ENCODE peak calls at places on chromosomes 4 and X, in five cellular contexts. B is A549, K is K562, U is GM12878, T is SK-N-SH. A is an unnamed sample.

GRCh38 chrX:46465203-46465602 is 80.0 kb downstream of the ZNF674 start:
- DNase-seq in K (no peak), T (no peak), B (no peak), U (no peak), A (no peak)

GRCh38 chr4:98026362-98026761 is 116.9 kb downstream of the STPG2 start:
- DNase-seq in B (no peak), T (no peak), K (no peak), U (no peak), A (no peak)

GRCh38 chr4:166700592-166700991 is 533.7 kb downstream of the SPOCK3 start:
- DNase-seq in U (no peak), T (no peak), B (no peak), K (no peak), A (no peak)

GRCh38 chrX:43605351-43605750 is 50.7 kb upstream of the MAOA start:
- DNase-seq in B (no peak), T (no peak), U (no peak), K (no peak), A (no peak)

GRCh38 chr4:117400039-117400835 is 314.9 kb upstream of the TRAM1L1 start:
- DNase-seq in B (no peak), K (no peak), T (no peak), U (no peak), A (peak; percentile 77)

GRCh38 chr4:11487876-11488545 is 59.3 kb upstream of the HS3ST1 start:
- DNase-seq in T (no peak), B (no peak), U (no peak), K (no peak), A (no peak)

GRCh38 chr4:156329779-156330178 is 376.1 kb upstream of the CTSO start:
- DNase-seq in B (no peak), U (no peak), K (no peak), T (no peak), A (peak; percentile 24)

GRCh38 chr4:42167709-42168108 is 15.3 kb upstream of the BEND4 start:
- DNase-seq in U (peak; percentile 75), K (no peak), T (no peak), B (no peak), A (no peak)

GRCh38 chr4:85808104-85808503 is 333.2 kb downstream of the ARHGAP24 start:
- DNase-seq in B (no peak), U (no peak), T (no peak), K (no peak), A (no peak)

GRCh38 chr4:156515295-156515694 is 456.3 kb downstream of the PDGFC start:
- DNase-seq in U (no peak), B (no peak), T (no peak), K (no peak), A (peak; percentile 19)

GRCh38 chrX:55710701-55711100 is 6.8 kb upstream of the RRAGB start:
- DNase-seq in U (no peak), B (no peak), T (no peak), K (no peak), A (no peak)

GRCh38 chr4:108107729-108108382 is 60.9 kb downstream of the LEF1 start:
- DNase-seq in U (no peak), B (no peak), T (no peak), K (peak; percentile 25), A (no peak)

GRCh38 chr4:54317690-54318089 is 88.6 kb downstream of the PDGFRA start:
- DNase-seq in T (no peak), U (no peak), B (no peak), K (no peak), A (no peak)

GRCh38 chr4:31538877-31539276 is 818.7 kb downstream of the PCDH7 start:
- DNase-seq in B (no peak), T (no peak), K (no peak), U (no peak), A (no peak)

GRCh38 chr4:111506706-111507105 is 638.5 kb upstream of the FAM241A start:
- DNase-seq in U (no peak), K (no peak), B (no peak), T (no peak), A (peak; percentile 84)

GRCh38 chr4:124762956-124763355 is 50.4 kb upstream of the ANKRD50 start:
- DNase-seq in T (no peak), K (no peak), U (no peak), B (no peak), A (no peak)

GRCh38 chr4:123418486-123418931 is 21.9 kb downstream of the SPRY1 start:
- DNase-seq in B (no peak), K (no peak), U (no peak), T (no peak), A (peak; percentile 92)

GRCh38 chr4:81375745-81376144 is 96.0 kb downstream of the RASGEF1B start:
- DNase-seq in B (no peak), U (no peak), T (no peak), K (no peak), A (no peak)

GRCh38 chr4:23877758-23878229 is 12.1 kb downstream of the PPARGC1A start:
- DNase-seq in T (no peak), U (no peak), K (no peak), B (no peak), A (peak; percentile 84)

GRCh38 chr4:113979157-113979972 is at the start of gene ARSJ:
- DNase-seq in U (no peak), K (no peak), B (peak; percentile 42), T (peak; percentile 76), A (peak; percentile 88)

GRCh38 chr4:79241846-79242245 is 84.0 kb downstream of the NAA11 start:
- DNase-seq in T (no peak), B (no peak), U (no peak), K (no peak), A (peak; percentile 49)

GRCh38 chrX:76922100-76922499 is 494.6 kb downstream of the MAGEE1 start:
- DNase-seq in T (no peak), K (no peak), U (no peak), B (no peak), A (no peak)

GRCh38 chr4:163548481-163549243 is 54.2 kb downstream of the TMA16 start:
- DNase-seq in K (peak; percentile 13), T (peak; percentile 52), U (no peak), B (peak; percentile 32), A (peak; percentile 69)

GRCh38 chrX:14032383-14032782 is 2.7 kb upstream of the GEMIN8 start:
- DNase-seq in U (no peak), K (peak; percentile 13), T (peak; percentile 55), B (peak; percentile 23), A (peak; percentile 61)

GRCh38 chr4:84497220-84497834 is 1.8 kb downstream of the NKX6-1 start:
- DNase-seq in B (no peak), T (peak; percentile 46), U (no peak), K (no peak), A (peak; percentile 2)

GRCh38 chrX:134241960-134242619 is 5.1 kb downstream of the CCDC160 start:
- DNase-seq in U (no peak), T (no peak), B (no peak), K (no peak), A (no peak)

GRCh38 chrX:134239016-134239415 is 2.0 kb downstream of the CCDC160 start:
- DNase-seq in K (no peak), U (no peak), T (no peak), B (no peak), A (no peak)

GRCh38 chrX:134237363-134237702 is 351 bp downstream of the CCDC160 start:
- DNase-seq in U (no peak), K (no peak), T (no peak), B (no peak), A (no peak)

GRCh38 chrX:134236690-134237362 is at the start of gene CCDC160:
- DNase-seq in K (peak; percentile 31), T (peak; percentile 82), B (peak; percentile 28), U (no peak), A (no peak)

GRCh38 chrX:134240209-134240608 is 3.2 kb downstream of the CCDC160 start:
- DNase-seq in B (no peak), T (no peak), K (no peak), U (no peak), A (no peak)
- TF ChIP-seq RCOR1 in B (no peak), T (no peak), K (no peak), U (no peak), A (no peak)

DNA sequence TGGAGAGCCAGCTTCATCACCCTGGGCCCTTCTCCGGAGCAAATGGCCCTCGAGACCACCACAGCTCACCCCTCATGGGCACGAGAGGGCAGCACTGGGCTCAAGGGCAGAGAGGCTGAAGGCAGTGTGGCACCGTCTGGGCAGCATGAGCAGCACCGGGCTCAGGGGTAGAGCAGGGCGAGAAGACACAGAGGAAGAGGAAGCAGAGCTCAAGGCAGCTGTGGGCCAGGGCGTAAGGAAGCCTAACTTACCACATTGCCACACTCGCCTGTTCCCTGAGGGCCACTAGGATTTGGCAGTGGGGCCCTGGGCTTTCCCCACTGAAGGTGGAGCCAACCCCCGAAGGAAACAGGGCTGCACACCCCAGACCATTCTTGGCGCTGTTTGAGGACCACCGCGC is 15.5 kb downstream of the ZNF185 start:
- DNase-seq in K (no peak), U (no peak), B (no peak), T (no peak), A (no peak)
- TF ChIP-seq RCOR1 in K (no peak), U (no peak), B (no peak), T (no peak), A (no peak)

GRCh38 chrX:154605566-154605965 is 13.5 kb downstream of the CTAG1B start:
- DNase-seq in K (no peak), U (no peak), T (no peak), B (no peak), A (no peak)
- TF ChIP-seq RCOR1 in K (no peak), U (no peak), T (no peak), B (no peak), A (no peak)

DNA sequence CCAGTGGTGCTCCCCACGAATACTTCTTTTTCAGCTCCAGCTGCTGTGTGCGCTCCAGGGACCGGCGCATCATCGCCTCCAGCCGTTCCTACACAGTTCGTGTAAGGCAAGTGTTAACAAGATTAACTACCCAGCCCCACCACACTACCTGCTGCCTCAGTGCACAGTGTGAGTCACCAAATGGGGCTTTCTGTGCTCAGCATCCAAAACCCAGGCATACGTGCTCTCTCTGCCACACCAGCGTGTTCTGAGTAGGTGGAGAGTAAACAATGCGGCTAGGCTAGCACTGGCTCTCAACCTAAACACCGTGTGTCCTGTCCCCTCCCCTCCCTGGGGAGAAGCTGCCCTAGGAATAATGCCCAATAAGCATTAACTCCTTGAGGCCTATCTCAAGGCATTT is 60.0 kb downstream of the MAP7D2 start:
- DNase-seq in B (no peak), U (no peak), K (no peak), T (no peak), A (peak; percentile 41)
- TF ChIP-seq RCOR1 in B (no peak), U (no peak), K (no peak), T (no peak), A (no peak)

DNA sequence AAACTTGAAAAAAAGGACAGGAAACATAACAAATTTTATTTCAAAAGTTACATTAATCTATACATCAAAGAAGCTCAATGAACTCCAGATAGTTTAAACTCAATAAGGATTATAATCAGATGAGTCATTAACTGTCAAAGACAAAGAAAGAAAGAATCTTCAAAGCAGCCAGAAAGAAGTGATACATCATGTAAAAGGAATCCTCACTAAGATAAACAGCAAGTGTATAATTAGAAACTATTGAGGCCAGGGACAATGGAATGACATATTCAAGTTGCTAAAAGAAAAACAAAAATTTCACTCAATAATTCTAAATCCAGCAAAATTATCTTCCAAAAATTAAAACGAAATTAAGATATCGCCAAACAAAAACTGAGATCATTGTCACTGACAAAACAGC is 161.6 kb upstream of the NWD2 start:
- DNase-seq in T (no peak), B (no peak), K (no peak), U (no peak), A (no peak)
- TF ChIP-seq RCOR1 in T (no peak), B (no peak), K (no peak), U (no peak), A (no peak)